ENCODE peak calls at places on chromosomes 11 and 22, in six cellular contexts. One of them, this sample, is unnamed.

GRCh38 chr11:66685276-66686099 is 7.8 kb upstream of the RBM4B start:
- DNase-seq in pancreas: no peak
- DNase-seq in NCI-H2081: no peak
- DNase-seq in left ventricle myocardium inferior: no peak
- DNase-seq in HTR-8/SVneo: no peak
- DNase-seq in 8988T: no peak
- DNase-seq in this sample: no peak

GRCh38 chr22:33896154-33896800 is 24.0 kb downstream of the LARGE1 start:
- DNase-seq in NCI-H2081: no peak
- DNase-seq in HTR-8/SVneo: no peak
- DNase-seq in left ventricle myocardium inferior: no peak
- DNase-seq in 8988T: no peak
- DNase-seq in pancreas: no peak
- DNase-seq in this sample: no peak

GRCh38 chr11:18730020-18730419 is 4.0 kb upstream of the IGSF22 start:
- DNase-seq in left ventricle myocardium inferior: no peak
- DNase-seq in NCI-H2081: no peak
- DNase-seq in 8988T: no peak
- DNase-seq in pancreas: no peak
- DNase-seq in HTR-8/SVneo: no peak
- DNase-seq in this sample: no peak

GRCh38 chr22:50581950-50582561 is 593 bp downstream of the CHKB start:
- DNase-seq in HTR-8/SVneo: no peak
- DNase-seq in pancreas: no peak
- DNase-seq in left ventricle myocardium inferior: no peak
- DNase-seq in NCI-H2081: no peak
- DNase-seq in 8988T: no peak
- DNase-seq in this sample: no peak

GRCh38 chr11:68591719-68592118 is 92.6 kb upstream of the GAL start:
- DNase-seq in pancreas: peak
- DNase-seq in left ventricle myocardium inferior: no peak
- DNase-seq in 8988T: no peak
- DNase-seq in NCI-H2081: no peak
- DNase-seq in HTR-8/SVneo: no peak
- DNase-seq in this sample: no peak

GRCh38 chr22:50062509-50063135 is 4.5 kb upstream of the TTLL8 start:
- DNase-seq in HTR-8/SVneo: no peak
- DNase-seq in 8988T: no peak
- DNase-seq in left ventricle myocardium inferior: no peak
- DNase-seq in pancreas: no peak
- DNase-seq in NCI-H2081: no peak
- DNase-seq in this sample: no peak

GRCh38 chr22:39717099-39717498 is 146.5 kb downstream of the CACNA1I start:
- DNase-seq in 8988T: no peak
- DNase-seq in left ventricle myocardium inferior: no peak
- DNase-seq in NCI-H2081: no peak
- DNase-seq in pancreas: no peak
- DNase-seq in HTR-8/SVneo: no peak
- DNase-seq in this sample: peak

GRCh38 chr11:74634537-74634936 is 42.2 kb downstream of the POLD3 start:
- DNase-seq in HTR-8/SVneo: no peak
- DNase-seq in 8988T: no peak
- DNase-seq in left ventricle myocardium inferior: no peak
- DNase-seq in NCI-H2081: no peak
- DNase-seq in pancreas: no peak
- DNase-seq in this sample: peak

GRCh38 chr11:61907282-61907681 is 10.1 kb downstream of the RAB3IL1 start:
- DNase-seq in NCI-H2081: no peak
- DNase-seq in HTR-8/SVneo: no peak
- DNase-seq in 8988T: no peak
- DNase-seq in left ventricle myocardium inferior: no peak
- DNase-seq in pancreas: peak
- DNase-seq in this sample: no peak

GRCh38 chr11:27317751-27318150 is 45.3 kb downstream of the CCDC34 start:
- DNase-seq in pancreas: no peak
- DNase-seq in 8988T: no peak
- DNase-seq in left ventricle myocardium inferior: no peak
- DNase-seq in NCI-H2081: no peak
- DNase-seq in HTR-8/SVneo: peak
- DNase-seq in this sample: no peak

GRCh38 chr11:135004495-135004894 is 592.5 kb upstream of the B3GAT1 start:
- DNase-seq in pancreas: no peak
- DNase-seq in NCI-H2081: no peak
- DNase-seq in 8988T: no peak
- DNase-seq in HTR-8/SVneo: no peak
- DNase-seq in left ventricle myocardium inferior: no peak
- DNase-seq in this sample: no peak

GRCh38 chr11:82976786-82977185 is 75.2 kb downstream of the DDIAS start:
- DNase-seq in 8988T: no peak
- DNase-seq in HTR-8/SVneo: no peak
- DNase-seq in NCI-H2081: no peak
- DNase-seq in pancreas: no peak
- DNase-seq in left ventricle myocardium inferior: no peak
- DNase-seq in this sample: no peak

GRCh38 chr11:117929568-117930207 is 486 bp upstream of the TMPRSS13 start:
- DNase-seq in pancreas: no peak
- DNase-seq in HTR-8/SVneo: no peak
- DNase-seq in NCI-H2081: no peak
- DNase-seq in 8988T: no peak
- DNase-seq in left ventricle myocardium inferior: no peak
- DNase-seq in this sample: no peak

GRCh38 chr11:19395050-19395449 is 154.3 kb upstream of the E2F8 start:
- DNase-seq in left ventricle myocardium inferior: no peak
- DNase-seq in pancreas: no peak
- DNase-seq in NCI-H2081: no peak
- DNase-seq in HTR-8/SVneo: no peak
- DNase-seq in 8988T: no peak
- DNase-seq in this sample: no peak

GRCh38 chr11:117985953-117986887 is at the start of gene IL10RA:
- DNase-seq in NCI-H2081: peak
- DNase-seq in left ventricle myocardium inferior: peak
- DNase-seq in HTR-8/SVneo: peak
- DNase-seq in pancreas: peak
- DNase-seq in 8988T: peak
- DNase-seq in this sample: peak

GRCh38 chr11:115581871-115582639 is 77.8 kb upstream of the CADM1 start:
- DNase-seq in NCI-H2081: peak
- DNase-seq in pancreas: no peak
- DNase-seq in left ventricle myocardium inferior: no peak
- DNase-seq in HTR-8/SVneo: peak
- DNase-seq in 8988T: no peak
- DNase-seq in this sample: no peak

GRCh38 chr11:80613630-80614029 is 1172.8 kb upstream of the TENM4 start:
- DNase-seq in 8988T: no peak
- DNase-seq in pancreas: no peak
- DNase-seq in NCI-H2081: no peak
- DNase-seq in left ventricle myocardium inferior: no peak
- DNase-seq in HTR-8/SVneo: no peak
- DNase-seq in this sample: no peak

GRCh38 chr11:59283825-59284772 is 71.4 kb upstream of the MPEG1 start:
- DNase-seq in HTR-8/SVneo: peak
- DNase-seq in pancreas: no peak
- DNase-seq in left ventricle myocardium inferior: no peak
- DNase-seq in 8988T: no peak
- DNase-seq in NCI-H2081: peak
- DNase-seq in this sample: peak

GRCh38 chr11:133678211-133678610 is 145.9 kb upstream of the OPCML start:
- DNase-seq in 8988T: no peak
- DNase-seq in NCI-H2081: no peak
- DNase-seq in pancreas: no peak
- DNase-seq in left ventricle myocardium inferior: no peak
- DNase-seq in HTR-8/SVneo: no peak
- DNase-seq in this sample: no peak

GRCh38 chr11:75259711-75260110 is 19.1 kb downstream of the TPBGL start:
- DNase-seq in pancreas: no peak
- DNase-seq in HTR-8/SVneo: no peak
- DNase-seq in 8988T: no peak
- DNase-seq in NCI-H2081: no peak
- DNase-seq in left ventricle myocardium inferior: no peak
- DNase-seq in this sample: no peak

GRCh38 chr22:39454385-39454871 is 2.4 kb upstream of the MGAT3 start:
- DNase-seq in left ventricle myocardium inferior: no peak
- DNase-seq in pancreas: no peak
- DNase-seq in HTR-8/SVneo: no peak
- DNase-seq in NCI-H2081: no peak
- DNase-seq in 8988T: no peak
- DNase-seq in this sample: no peak

This sample was measured in midbrain.